ENCODE peak calls at places on chromosomes 11 and 22, in six cellular contexts. I is neuronal stem cell, G is H1, R is IMR-90, Q is mesendoderm, B is trophoblast cell. O is an unnamed sample.

GRCh38 chr11:59849129-59849528 is 3.8 kb upstream of the CBLIF start:
- DNase-seq in I (no peak), G (no peak), R (no peak), Q (no peak), B (no peak), O (peak; percentile 8)

GRCh38 chr11:36492724-36493304 is 17.3 kb downstream of the TRAF6 start:
- DNase-seq in I (peak; percentile 48), G (no peak), R (peak; percentile 63), Q (peak; percentile 54), B (peak; percentile 65), O (peak; percentile 67)

GRCh38 chr11:74592063-74592440 is 330 bp upstream of the POLD3 start:
- DNase-seq in I (no peak), G (no peak), R (peak; percentile 5), Q (no peak), B (no peak), O (no peak)

GRCh38 chr11:62552465-62552782 is 5.8 kb upstream of the AHNAK start:
- DNase-seq in I (no peak), G (no peak), R (peak; percentile 60), Q (peak; percentile 78), B (peak; percentile 34), O (peak; percentile 76)

GRCh38 chr11:93001812-93002211 is 32.4 kb downstream of the MTNR1B start:
- DNase-seq in I (no peak), G (no peak), R (no peak), Q (no peak), B (no peak), O (no peak)

GRCh38 chr11:109849946-109850345 is 243.2 kb upstream of the ZC3H12C start:
- DNase-seq in I (no peak), G (no peak), R (no peak), Q (no peak), B (no peak), O (no peak)

GRCh38 chr22:24209016-24209415 is 27.7 kb downstream of the SUSD2 start:
- DNase-seq in I (no peak), G (no peak), R (peak; percentile 16), Q (no peak), B (no peak), O (no peak)

GRCh38 chr11:824292-824880 is 3.3 kb upstream of the CRACR2B start:
- DNase-seq in I (no peak), G (no peak), R (no peak), Q (no peak), B (no peak), O (no peak)

GRCh38 chr11:105177658-105178057 is 38.1 kb upstream of the CARD18 start:
- DNase-seq in I (no peak), G (no peak), R (peak; percentile 92), Q (peak; percentile 2), B (peak; percentile 58), O (peak; percentile 86)

GRCh38 chr11:68828957-68829356 is 12.8 kb downstream of the CPT1A start:
- DNase-seq in I (no peak), G (no peak), R (no peak), Q (no peak), B (no peak), O (no peak)

GRCh38 chr11:68828155-68828931 is 13.4 kb downstream of the CPT1A start:
- DNase-seq in I (no peak), G (no peak), R (no peak), Q (no peak), B (no peak), O (no peak)

GRCh38 chr11:68825603-68826002 is 16.1 kb downstream of the CPT1A start:
- DNase-seq in I (no peak), G (no peak), R (no peak), Q (peak; percentile 55), B (peak; percentile 39), O (no peak)

GRCh38 chr11:68827733-68828132 is 14.0 kb downstream of the CPT1A start:
- DNase-seq in I (no peak), G (no peak), R (no peak), Q (no peak), B (no peak), O (no peak)

DNA sequence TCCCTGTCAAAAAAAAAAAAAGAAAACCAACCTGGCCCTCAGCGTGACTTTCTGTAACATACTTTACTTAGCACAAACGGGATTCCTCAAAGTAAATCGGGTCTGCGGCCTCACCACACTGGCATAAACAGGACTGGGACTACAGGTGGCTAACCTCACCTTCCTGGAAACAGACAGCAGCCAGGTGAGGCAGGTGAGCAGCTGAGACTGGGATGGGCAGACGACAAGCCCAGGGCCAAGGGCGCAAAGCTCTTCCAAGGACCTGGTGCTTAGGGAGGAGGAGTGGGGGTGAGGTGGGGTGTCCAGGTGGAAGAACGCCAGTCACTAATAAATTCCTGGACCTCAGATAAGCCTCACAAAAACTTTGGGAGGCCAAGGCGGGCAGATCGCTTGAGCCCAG is 15.0 kb downstream of the CPT1A start:
- DNase-seq in I (no peak), G (no peak), R (no peak), Q (no peak), B (no peak), O (no peak)
- H3K18ac ChIP-seq in I (no peak overlapping the region), G (no peak overlapping the region), R (no peak overlapping the region), Q (no peak overlapping the region), B (no peak overlapping the region), O (no peak overlapping the region)

GRCh38 chr11:12764187-12764914 is 90.1 kb downstream of the TEAD1 start:
- DNase-seq in I (no peak), G (no peak), R (no peak), Q (no peak), B (no peak), O (no peak)
- H3K36me3 ChIP-seq in I (peaks cover 22% of the 10 kb centered on the region), G (peaks cover 2% of the 10 kb centered on the region), R (peaks cover 23% of the 10 kb centered on the region), Q (peaks cover 5% of the 10 kb centered on the region), B (peaks cover 30% of the 10 kb centered on the region), O (peaks cover 38% of the 10 kb centered on the region)

GRCh38 chr22:20101638-20102037 is 14.3 kb upstream of the RANBP1 start:
- DNase-seq in I (no peak), G (no peak), R (no peak), Q (no peak), B (no peak), O (no peak)
- H4K8ac ChIP-seq in I (no peak overlapping the region), G (no peak overlapping the region), R (no peak overlapping the region), Q (no peak overlapping the region), B (no peak overlapping the region), O (no peak overlapping the region)

GRCh38 chr11:66316849-66317251 is at the start of gene CD248:
- DNase-seq in I (no peak), G (no peak), R (peak; percentile 78), Q (peak; percentile 70), B (no peak), O (peak; percentile 82)
- H3K18ac ChIP-seq in I (peak within 1 kb of the TSS; percentile 69), G (peak within 1 kb of the TSS; percentile 78), R (peak within 1 kb of the TSS; percentile 97), Q (peak within 1 kb of the TSS; percentile 62), B (peak within 1 kb of the TSS; percentile 93), O (peak within 1 kb of the TSS; percentile 99)

GRCh38 chr11:114072978-114073377 is 13.5 kb downstream of the ZBTB16 start:
- DNase-seq in I (no peak), G (no peak), R (no peak), Q (no peak), B (no peak), O (no peak)
- H3K36me3 ChIP-seq in I (peaks cover 18% of the 10 kb centered on the region), G (no peaks in the 10 kb centered on the region), R (no peaks in the 10 kb centered on the region), Q (no peaks in the 10 kb centered on the region), B (no peaks in the 10 kb centered on the region), O (no peaks in the 10 kb centered on the region)

GRCh38 chr22:49901457-49901856 is 16.8 kb downstream of the ALG12 start:
- DNase-seq in I (no peak), G (no peak), R (no peak), Q (no peak), B (no peak), O (no peak)
- H4K8ac ChIP-seq in I (peak overlapping the region; percentile 78), G (no peak overlapping the region), R (no peak overlapping the region), Q (no peak overlapping the region), B (no peak overlapping the region), O (no peak overlapping the region)

GRCh38 chr22:37484115-37485005 is 1.8 kb downstream of the MFNG start:
- DNase-seq in I (no peak), G (no peak), R (no peak), Q (no peak), B (no peak), O (no peak)
- H3K18ac ChIP-seq in I (peak overlapping the region; percentile 93), G (no peak overlapping the region), R (no peak overlapping the region), Q (no peak overlapping the region), B (no peak overlapping the region), O (no peak overlapping the region)

DNA sequence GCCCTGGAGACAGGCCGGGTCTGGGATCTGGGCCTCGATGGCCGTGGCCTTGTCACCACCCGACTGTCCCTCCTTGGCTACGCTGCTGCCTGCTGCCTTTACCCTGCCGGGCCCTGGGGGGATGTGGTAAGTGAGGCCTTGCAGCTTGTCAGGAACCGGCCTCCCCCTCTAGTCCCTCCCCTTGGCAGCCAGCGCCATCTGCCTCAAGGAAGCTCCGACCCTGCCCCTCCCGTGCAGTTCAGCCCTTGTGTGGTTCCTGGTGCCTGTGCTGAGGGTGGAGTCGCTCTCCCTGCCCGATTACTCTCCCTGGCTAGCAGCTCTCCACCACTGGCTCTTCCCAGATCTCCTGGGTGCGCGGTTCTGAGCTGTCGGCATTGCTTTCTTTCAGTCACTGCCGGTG is 33.7 kb downstream of the CTTN start:
- DNase-seq in I (no peak), G (no peak), R (no peak), Q (no peak), B (no peak), O (no peak)
- H3K36me3 ChIP-seq in I (peaks cover 73% of the 10 kb centered on the region), G (peaks cover 27% of the 10 kb centered on the region), R (peaks cover 89% of the 10 kb centered on the region), Q (peaks cover 33% of the 10 kb centered on the region), B (peaks cover 90% of the 10 kb centered on the region), O (peaks cover 89% of the 10 kb centered on the region)

GRCh38 chr11:20913113-20913512 is 243.7 kb downstream of the NELL1 start:
- DNase-seq in I (no peak), G (no peak), R (no peak), Q (no peak), B (no peak), O (no peak)

GRCh38 chr11:20912046-20912821 is 242.8 kb downstream of the NELL1 start:
- DNase-seq in I (no peak), G (no peak), R (no peak), Q (peak; percentile 27), B (no peak), O (no peak)

DNA sequence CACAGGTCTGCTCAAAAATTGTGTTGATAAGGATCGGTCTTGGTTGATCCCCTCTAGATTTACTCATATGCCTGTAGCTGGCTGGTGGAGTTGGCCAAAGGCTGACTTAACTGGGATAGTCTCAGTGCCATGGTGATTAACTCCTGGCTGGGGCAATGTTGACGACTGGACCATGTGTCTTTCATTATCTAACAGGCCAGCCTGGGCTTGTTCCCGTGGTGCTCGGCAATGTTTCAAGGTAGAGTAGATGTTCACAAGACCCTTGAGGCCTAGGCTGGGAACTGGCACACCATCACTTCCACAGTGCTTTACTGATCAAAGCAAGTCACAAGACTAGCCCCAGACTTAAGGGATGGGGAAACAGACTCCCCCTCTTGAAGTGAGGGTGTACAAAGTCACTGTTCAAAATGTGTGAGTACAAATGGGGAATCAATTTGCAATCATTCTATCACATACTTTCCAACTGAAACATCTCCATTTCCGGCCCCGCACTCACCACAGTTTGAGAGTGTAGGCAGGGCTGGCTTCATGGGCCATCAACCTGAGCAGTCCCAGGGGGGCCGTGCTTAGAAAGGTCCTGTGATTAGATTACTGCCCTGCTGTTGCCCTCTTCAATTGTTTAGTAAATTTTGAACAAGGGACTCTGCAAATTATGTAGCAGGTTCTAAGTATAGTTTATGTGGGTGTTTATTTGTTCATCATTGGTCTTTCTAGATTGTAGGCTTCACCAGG is 240.8 kb downstream of the NELL1 start:
- DNase-seq in I (no peak), G (no peak), R (no peak), Q (no peak), B (no peak), O (no peak)
- H4K8ac ChIP-seq in I (no peak overlapping the region), G (no peak overlapping the region), R (no peak overlapping the region), Q (no peak overlapping the region), B (no peak overlapping the region), O (no peak overlapping the region)

GRCh38 chr22:36376265-36376664 is 11.5 kb downstream of the MYH9 start:
- DNase-seq in I (no peak), G (no peak), R (no peak), Q (no peak), B (no peak), O (no peak)
- H3K18ac ChIP-seq in I (no peak overlapping the region), G (no peak overlapping the region), R (no peak overlapping the region), Q (no peak overlapping the region), B (no peak overlapping the region), O (peak overlapping the region; percentile 5)